ENCODE peak calls at places on chromosomes 4 and X, in five cellular contexts. J is AG09309, D is astrocyte of the spinal cord, N is mammary epithelial cell, L is ascending aorta. R is an unnamed sample.

GRCh38 chr4:13344216-13344615 is 139.9 kb downstream of the RAB28 start:
- DNase-seq in N (no peak), D (no peak), J (no peak), L (no peak), R (no peak)

GRCh38 chr4:113978561-113979156 is 788 bp downstream of the ARSJ start:
- DNase-seq in D (peak; percentile 56), L (no peak), N (peak; percentile 54), J (no peak), R (no peak)

GRCh38 chr4:96649536-96649935 is 809.6 kb downstream of the PDHA2 start:
- DNase-seq in D (peak; percentile 65), L (no peak), J (no peak), N (peak; percentile 40), R (no peak)

GRCh38 chrX:154436597-154437397 is at the start of gene GDI1:
- DNase-seq in N (no peak), D (peak; percentile 49), J (no peak), L (no peak), R (no peak)

GRCh38 chrX:9037296-9037695 is 3.4 kb upstream of the FAM9B start:
- DNase-seq in D (no peak), L (no peak), N (no peak), J (no peak), R (no peak)

GRCh38 chr4:140233811-140234696 is 80.1 kb upstream of the MAML3 start:
- DNase-seq in J (no peak), L (no peak), N (no peak), D (peak; percentile 82), R (no peak)

GRCh38 chr4:150257338-150257737 is 179.1 kb downstream of the DCLK2 start:
- DNase-seq in J (no peak), N (no peak), D (no peak), L (no peak), R (no peak)

GRCh38 chr4:140609548-140610425 is 41.0 kb upstream of the UCP1 start:
- DNase-seq in J (peak; percentile 10), N (peak; percentile 45), D (peak; percentile 61), L (no peak), R (no peak)

GRCh38 chr4:113646456-113646809 is 115.1 kb downstream of the CAMK2D start:
- DNase-seq in D (peak; percentile 30), J (no peak), N (peak; percentile 15), L (no peak), R (no peak)

GRCh38 chr4:140037353-140038030 is 116.5 kb downstream of the MAML3 start:
- DNase-seq in J (peak; percentile 67), N (peak; percentile 84), L (no peak), D (peak; percentile 95), R (no peak)

GRCh38 chr4:112251044-112251632 is 19.6 kb downstream of the AP1AR start:
- DNase-seq in J (no peak), L (no peak), D (no peak), N (peak; percentile 38), R (no peak)

GRCh38 chr4:139958738-139959096 is 195.3 kb downstream of the MAML3 start:
- DNase-seq in N (no peak), J (no peak), L (no peak), D (no peak), R (no peak)

GRCh38 chr4:102008711-102009110 is 218.2 kb downstream of the BANK1 start:
- DNase-seq in L (no peak), N (no peak), D (no peak), J (no peak), R (no peak)

GRCh38 chr4:48543796-48544195 is 53.7 kb downstream of the ZAR1 start:
- DNase-seq in J (no peak), N (no peak), D (peak; percentile 29), L (no peak), R (no peak)

GRCh38 chr4:46270986-46271596 is 118.8 kb downstream of the GABRA2 start:
- DNase-seq in N (peak; percentile 21), J (no peak), L (no peak), D (peak; percentile 10), R (no peak)

GRCh38 chr4:89800527-89801103 is 36.3 kb downstream of the SNCA start:
- DNase-seq in N (peak; percentile 62), J (no peak), L (no peak), D (peak; percentile 76), R (no peak)

GRCh38 chrX:141638601-141639000 is 49.1 kb downstream of the SPANXA2 start:
- DNase-seq in L (no peak), D (no peak), J (no peak), N (no peak), R (no peak)

GRCh38 chr4:51866835-51867234 is 23.9 kb downstream of the DCUN1D4 start:
- DNase-seq in L (no peak), D (no peak), J (no peak), N (no peak), R (no peak)

GRCh38 chrX:150456941-150457340 is 93.8 kb downstream of the MAMLD1 start:
- DNase-seq in N (no peak), L (no peak), J (no peak), D (no peak), R (no peak)

GRCh38 chr4:139622856-139623255 is 42.8 kb upstream of the MGST2 start:
- DNase-seq in N (no peak), L (no peak), J (no peak), D (no peak), R (no peak)

GRCh38 chrX:149760965-149761364 is 12.9 kb upstream of the HSFX1 start:
- DNase-seq in J (no peak), N (no peak), D (no peak), L (no peak), R (no peak)

GRCh38 chr4:185813133-185813532 is 1.1 kb upstream of the SORBS2 start:
- DNase-seq in N (no peak), J (no peak), D (no peak), L (no peak), R (no peak)

GRCh38 chr4:159549092-159549491 is 446.2 kb downstream of the RAPGEF2 start:
- DNase-seq in J (no peak), D (peak; percentile 49), N (peak; percentile 85), L (no peak), R (no peak)

GRCh38 chrX:110219920-110220319 is 98.0 kb downstream of the AMMECR1 start:
- DNase-seq in L (no peak), N (peak; percentile 56), D (peak; percentile 27), J (no peak), R (no peak)

GRCh38 chr4:7291372-7292135 is 99.2 kb downstream of the SORCS2 start:
- DNase-seq in L (no peak), D (no peak), J (no peak), N (no peak), R (no peak)

GRCh38 chr4:158810487-158811215 is 41.8 kb downstream of the FNIP2 start:
- DNase-seq in N (peak; percentile 87), J (peak; percentile 99), D (peak; percentile 98), L (peak; percentile 73), R (no peak)

GRCh38 chrX:117839544-117839943 is 277.1 kb downstream of the KLHL13 start:
- DNase-seq in D (no peak), N (no peak), J (no peak), L (no peak), R (no peak)

GRCh38 chrX:52353838-52354237 is 15.0 kb upstream of the XAGE2 start:
- DNase-seq in D (peak; percentile 19), L (no peak), N (no peak), J (no peak), R (no peak)

GRCh38 chr4:183905593-183906485 is 732 bp downstream of the STOX2 start:
- DNase-seq in N (peak; percentile 43), J (no peak), L (no peak), D (peak; percentile 31), R (no peak)

GRCh38 chr4:151029537-151029936 is 14.5 kb upstream of the LRBA start:
- DNase-seq in L (no peak), N (no peak), D (no peak), J (no peak), R (no peak)

GRCh38 chr4:89641367-89641687 is 195.6 kb downstream of the SNCA start:
- DNase-seq in L (no peak), N (no peak), D (no peak), J (no peak), R (no peak)

GRCh38 chrX:49291615-49292337 is 11.7 kb upstream of the GAGE10 start:
- DNase-seq in N (peak; percentile 20), L (no peak), J (no peak), D (peak; percentile 39), R (no peak)
- H3K4me3 ChIP-seq in N (no peak overlapping the region), L (no peak overlapping the region), J (no peak overlapping the region), D (no peak overlapping the region), R (no peak overlapping the region)

DNA sequence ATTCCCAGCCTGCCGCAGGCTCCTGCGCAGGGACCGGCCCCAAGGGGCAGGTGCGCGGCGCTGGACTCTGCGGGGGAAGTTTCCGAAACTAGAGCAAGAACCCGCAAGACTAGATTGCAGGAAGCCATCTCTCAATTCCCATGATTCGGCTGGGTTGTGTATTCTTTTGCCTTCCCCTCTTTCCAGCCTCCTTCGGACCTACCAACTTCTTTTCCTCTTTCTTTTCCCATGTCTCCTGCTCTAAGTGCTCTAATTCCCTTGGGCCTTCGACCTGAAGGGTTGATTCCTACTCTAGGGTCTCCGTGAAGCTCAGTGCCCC is 645 bp upstream of the OPHN1 start:
- DNase-seq in J (no peak), L (no peak), N (no peak), D (no peak), R (no peak)
- H3K4me3 ChIP-seq in J (peak overlapping the region; percentile 53), L (peak overlapping the region; percentile 73), N (peak overlapping the region; percentile 48), D (peak overlapping the region; percentile 60), R (peak overlapping the region; percentile 58)

DNA sequence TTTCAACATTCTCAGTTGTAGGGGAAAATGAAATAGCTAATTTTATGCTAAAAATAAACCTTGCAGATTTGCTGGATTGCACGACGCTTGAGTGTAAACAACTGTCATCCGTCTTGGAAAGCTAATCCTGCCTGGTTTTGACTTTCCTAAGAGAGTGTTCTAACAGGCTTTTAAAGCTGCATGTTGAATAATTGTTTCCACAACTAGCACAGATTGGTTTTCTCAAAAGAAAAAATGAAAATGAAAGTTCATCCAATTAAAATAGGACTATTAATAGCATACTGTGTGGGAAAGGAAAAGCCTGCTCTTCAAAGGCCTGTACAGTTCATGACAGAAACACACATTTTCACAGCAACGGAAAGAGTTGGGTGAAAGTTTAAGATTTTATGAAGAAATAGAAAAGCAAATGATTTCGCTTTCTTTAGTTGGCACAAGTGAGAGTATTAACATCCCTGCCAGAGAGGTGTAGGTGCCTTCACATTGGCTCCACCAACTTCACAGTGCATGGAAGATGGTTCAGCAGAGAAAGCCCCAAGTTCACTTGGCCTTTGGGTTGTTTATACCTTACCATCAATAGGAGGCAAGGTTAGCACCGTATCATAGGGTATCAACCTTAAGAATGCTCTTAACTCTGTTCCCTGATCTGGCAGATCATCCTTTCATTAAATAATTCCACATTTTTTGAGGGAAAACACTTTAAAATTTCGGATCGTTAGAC is 140.0 kb upstream of the GUCY1A1 start:
- DNase-seq in L (no peak), J (no peak), D (no peak), N (no peak), R (no peak)
- H3K4me3 ChIP-seq in L (peak overlapping the region; percentile 34), J (no peak overlapping the region), D (no peak overlapping the region), N (no peak overlapping the region), R (peak overlapping the region; percentile 27)

DNA sequence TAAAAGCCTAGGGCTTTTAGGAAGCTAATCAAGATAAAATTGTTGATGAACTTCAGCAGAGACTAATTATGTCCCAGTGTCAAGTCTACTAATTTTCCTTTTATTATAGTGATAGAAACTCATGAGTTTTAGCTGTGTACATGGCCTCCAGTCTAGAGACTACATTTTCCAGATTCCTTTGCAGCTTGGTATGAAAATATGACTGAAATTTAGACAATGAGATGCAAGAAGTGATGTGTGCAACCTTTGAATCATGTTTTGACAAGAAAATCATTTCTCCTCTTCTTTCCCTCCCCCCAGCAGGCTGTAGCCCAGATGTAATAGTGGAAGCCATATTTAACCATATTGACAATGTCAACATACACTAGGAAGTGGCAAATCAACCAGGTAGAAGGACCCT is 30.3 kb upstream of the IL13RA2 start:
- DNase-seq in J (no peak), D (no peak), L (no peak), N (no peak), R (no peak)
- H3K4me3 ChIP-seq in J (no peak overlapping the region), D (no peak overlapping the region), L (no peak overlapping the region), N (no peak overlapping the region), R (no peak overlapping the region)